ENCODE peak calls at places on chromosome 11, in ten cellular contexts. One of them, this sample, is unnamed.

GRCh38 chr11:72228229-72228843 is 3.8 kb downstream of the INPPL1 start:
- DNase-seq in adrenal gland: no peak
- DNase-seq in WERI-Rb-1: no peak
- DNase-seq in cardiac muscle cell: no peak
- DNase-seq in brain microvascular endothelial cell: no peak
- DNase-seq in CD8-positive, alpha-beta T cell: no peak
- DNase-seq in astrocyte of the cerebellum: no peak
- DNase-seq in AG09309: no peak
- DNase-seq in mesendoderm: no peak
- DNase-seq in fibroblast of mammary gland: peak; percentile 46
- DNase-seq in this sample: no peak

GRCh38 chr11:12482839-12483238 is 105.5 kb downstream of the PARVA start:
- DNase-seq in WERI-Rb-1: no peak
- DNase-seq in CD8-positive, alpha-beta T cell: no peak
- DNase-seq in AG09309: no peak
- DNase-seq in astrocyte of the cerebellum: no peak
- DNase-seq in adrenal gland: no peak
- DNase-seq in brain microvascular endothelial cell: no peak
- DNase-seq in fibroblast of mammary gland: no peak
- DNase-seq in cardiac muscle cell: no peak
- DNase-seq in mesendoderm: no peak
- DNase-seq in this sample: no peak

GRCh38 chr11:132158696-132159095 is 788.3 kb downstream of the NTM start:
- DNase-seq in WERI-Rb-1: no peak
- DNase-seq in CD8-positive, alpha-beta T cell: no peak
- DNase-seq in adrenal gland: no peak
- DNase-seq in fibroblast of mammary gland: peak; percentile 3
- DNase-seq in cardiac muscle cell: no peak
- DNase-seq in brain microvascular endothelial cell: peak; percentile 45
- DNase-seq in mesendoderm: no peak
- DNase-seq in AG09309: no peak
- DNase-seq in astrocyte of the cerebellum: peak; percentile 9
- DNase-seq in this sample: no peak

GRCh38 chr11:78022397-78023396 is at the start of gene KCTD14:
- DNase-seq in mesendoderm: peak; percentile 86
- DNase-seq in brain microvascular endothelial cell: no peak
- DNase-seq in WERI-Rb-1: no peak
- DNase-seq in astrocyte of the cerebellum: no peak
- DNase-seq in AG09309: no peak
- DNase-seq in fibroblast of mammary gland: no peak
- DNase-seq in adrenal gland: peak; percentile 75
- DNase-seq in cardiac muscle cell: peak; percentile 35
- DNase-seq in CD8-positive, alpha-beta T cell: no peak
- DNase-seq in this sample: peak; percentile 12

GRCh38 chr11:107810875-107811274 is 47.7 kb downstream of the SLC35F2 start:
- DNase-seq in brain microvascular endothelial cell: no peak
- DNase-seq in adrenal gland: no peak
- DNase-seq in CD8-positive, alpha-beta T cell: no peak
- DNase-seq in WERI-Rb-1: no peak
- DNase-seq in AG09309: no peak
- DNase-seq in cardiac muscle cell: no peak
- DNase-seq in astrocyte of the cerebellum: no peak
- DNase-seq in fibroblast of mammary gland: no peak
- DNase-seq in mesendoderm: no peak
- DNase-seq in this sample: no peak

GRCh38 chr11:112304914-112305313 is 44.3 kb upstream of the PLET1 start:
- DNase-seq in mesendoderm: no peak
- DNase-seq in WERI-Rb-1: no peak
- DNase-seq in CD8-positive, alpha-beta T cell: no peak
- DNase-seq in fibroblast of mammary gland: no peak
- DNase-seq in astrocyte of the cerebellum: no peak
- DNase-seq in AG09309: no peak
- DNase-seq in cardiac muscle cell: no peak
- DNase-seq in brain microvascular endothelial cell: no peak
- DNase-seq in adrenal gland: no peak
- DNase-seq in this sample: no peak

GRCh38 chr11:104541706-104542105 is 356.6 kb downstream of the CASP12 start:
- DNase-seq in fibroblast of mammary gland: no peak
- DNase-seq in cardiac muscle cell: no peak
- DNase-seq in adrenal gland: no peak
- DNase-seq in WERI-Rb-1: no peak
- DNase-seq in CD8-positive, alpha-beta T cell: no peak
- DNase-seq in astrocyte of the cerebellum: no peak
- DNase-seq in mesendoderm: no peak
- DNase-seq in brain microvascular endothelial cell: no peak
- DNase-seq in AG09309: no peak
- DNase-seq in this sample: no peak

GRCh38 chr11:62671604-62672528 is at the start of the genes LBHD1 and UQCC3:
- DNase-seq in mesendoderm: peak; percentile 96
- DNase-seq in brain microvascular endothelial cell: peak; percentile 77
- DNase-seq in astrocyte of the cerebellum: no peak
- DNase-seq in WERI-Rb-1: peak; percentile 88
- DNase-seq in cardiac muscle cell: peak; percentile 89
- DNase-seq in AG09309: no peak
- DNase-seq in adrenal gland: peak; percentile 81
- DNase-seq in CD8-positive, alpha-beta T cell: peak; percentile 41
- DNase-seq in fibroblast of mammary gland: peak; percentile 86
- DNase-seq in this sample: peak; percentile 95

GRCh38 chr11:66289548-66290331 is 797 bp upstream of the YIF1A start:
- DNase-seq in cardiac muscle cell: no peak
- DNase-seq in WERI-Rb-1: no peak
- DNase-seq in AG09309: peak; percentile 33
- DNase-seq in brain microvascular endothelial cell: no peak
- DNase-seq in astrocyte of the cerebellum: peak; percentile 59
- DNase-seq in adrenal gland: peak; percentile 78
- DNase-seq in fibroblast of mammary gland: no peak
- DNase-seq in mesendoderm: peak; percentile 94
- DNase-seq in CD8-positive, alpha-beta T cell: no peak
- DNase-seq in this sample: peak; percentile 87

GRCh38 chr11:66288866-66289547 is at the start of gene YIF1A:
- DNase-seq in WERI-Rb-1: peak; percentile 99
- DNase-seq in AG09309: peak; percentile 99
- DNase-seq in astrocyte of the cerebellum: peak; percentile 99
- DNase-seq in fibroblast of mammary gland: peak; percentile 99
- DNase-seq in cardiac muscle cell: peak; percentile 100
- DNase-seq in adrenal gland: peak; percentile 99
- DNase-seq in CD8-positive, alpha-beta T cell: peak; percentile 96
- DNase-seq in mesendoderm: peak; percentile 100
- DNase-seq in brain microvascular endothelial cell: peak; percentile 100
- DNase-seq in this sample: peak; percentile 100

GRCh38 chr11:66291706-66292542 is at the start of gene TMEM151A:
- DNase-seq in astrocyte of the cerebellum: no peak
- DNase-seq in mesendoderm: no peak
- DNase-seq in adrenal gland: no peak
- DNase-seq in WERI-Rb-1: no peak
- DNase-seq in fibroblast of mammary gland: no peak
- DNase-seq in CD8-positive, alpha-beta T cell: no peak
- DNase-seq in AG09309: no peak
- DNase-seq in brain microvascular endothelial cell: no peak
- DNase-seq in cardiac muscle cell: no peak
- DNase-seq in this sample: no peak

GRCh38 chr11:66291303-66291705 is 390 bp upstream of the TMEM151A start:
- DNase-seq in astrocyte of the cerebellum: no peak
- DNase-seq in cardiac muscle cell: no peak
- DNase-seq in fibroblast of mammary gland: no peak
- DNase-seq in brain microvascular endothelial cell: no peak
- DNase-seq in adrenal gland: no peak
- DNase-seq in mesendoderm: no peak
- DNase-seq in CD8-positive, alpha-beta T cell: no peak
- DNase-seq in AG09309: no peak
- DNase-seq in WERI-Rb-1: no peak
- DNase-seq in this sample: no peak

GRCh38 chr11:66290332-66290629 is 1.3 kb upstream of the YIF1A start:
- DNase-seq in CD8-positive, alpha-beta T cell: no peak
- DNase-seq in brain microvascular endothelial cell: no peak
- DNase-seq in mesendoderm: no peak
- DNase-seq in adrenal gland: no peak
- DNase-seq in cardiac muscle cell: no peak
- DNase-seq in AG09309: no peak
- DNase-seq in astrocyte of the cerebellum: no peak
- DNase-seq in WERI-Rb-1: no peak
- DNase-seq in fibroblast of mammary gland: no peak
- DNase-seq in this sample: no peak
- H3K4me3 ChIP-seq in CD8-positive, alpha-beta T cell: no peak overlapping the region
- H3K4me3 ChIP-seq in brain microvascular endothelial cell: no peak overlapping the region
- H3K4me3 ChIP-seq in mesendoderm: no peak overlapping the region
- H3K4me3 ChIP-seq in adrenal gland: no peak overlapping the region
- H3K4me3 ChIP-seq in cardiac muscle cell: no peak overlapping the region
- H3K4me3 ChIP-seq in AG09309: no peak overlapping the region
- H3K4me3 ChIP-seq in astrocyte of the cerebellum: no peak overlapping the region
- H3K4me3 ChIP-seq in WERI-Rb-1: no peak overlapping the region
- H3K4me3 ChIP-seq in fibroblast of mammary gland: no peak overlapping the region
- H3K4me3 ChIP-seq in this sample: no peak overlapping the region

GRCh38 chr11:86551286-86551685 is 121.1 kb downstream of the ME3 start:
- DNase-seq in brain microvascular endothelial cell: peak; percentile 88
- DNase-seq in adrenal gland: peak; percentile 53
- DNase-seq in astrocyte of the cerebellum: peak; percentile 89
- DNase-seq in WERI-Rb-1: no peak
- DNase-seq in cardiac muscle cell: peak; percentile 96
- DNase-seq in AG09309: peak; percentile 81
- DNase-seq in CD8-positive, alpha-beta T cell: no peak
- DNase-seq in mesendoderm: peak; percentile 18
- DNase-seq in fibroblast of mammary gland: peak; percentile 96
- DNase-seq in this sample: peak; percentile 32

GRCh38 chr11:86548278-86548917 is 124.0 kb downstream of the ME3 start:
- DNase-seq in AG09309: no peak
- DNase-seq in fibroblast of mammary gland: peak; percentile 64
- DNase-seq in mesendoderm: no peak
- DNase-seq in WERI-Rb-1: no peak
- DNase-seq in astrocyte of the cerebellum: no peak
- DNase-seq in CD8-positive, alpha-beta T cell: no peak
- DNase-seq in adrenal gland: peak; percentile 53
- DNase-seq in brain microvascular endothelial cell: peak; percentile 63
- DNase-seq in cardiac muscle cell: peak; percentile 75
- DNase-seq in this sample: no peak

GRCh38 chr11:86550757-86551156 is 121.7 kb downstream of the ME3 start:
- DNase-seq in brain microvascular endothelial cell: no peak
- DNase-seq in WERI-Rb-1: no peak
- DNase-seq in fibroblast of mammary gland: no peak
- DNase-seq in CD8-positive, alpha-beta T cell: no peak
- DNase-seq in cardiac muscle cell: no peak
- DNase-seq in adrenal gland: no peak
- DNase-seq in AG09309: no peak
- DNase-seq in astrocyte of the cerebellum: no peak
- DNase-seq in mesendoderm: no peak
- DNase-seq in this sample: no peak

GRCh38 chr11:86553322-86553721 is 119.1 kb downstream of the ME3 start:
- DNase-seq in WERI-Rb-1: no peak
- DNase-seq in CD8-positive, alpha-beta T cell: no peak
- DNase-seq in mesendoderm: no peak
- DNase-seq in AG09309: no peak
- DNase-seq in fibroblast of mammary gland: no peak
- DNase-seq in adrenal gland: no peak
- DNase-seq in cardiac muscle cell: no peak
- DNase-seq in astrocyte of the cerebellum: no peak
- DNase-seq in brain microvascular endothelial cell: no peak
- DNase-seq in this sample: no peak

DNA sequence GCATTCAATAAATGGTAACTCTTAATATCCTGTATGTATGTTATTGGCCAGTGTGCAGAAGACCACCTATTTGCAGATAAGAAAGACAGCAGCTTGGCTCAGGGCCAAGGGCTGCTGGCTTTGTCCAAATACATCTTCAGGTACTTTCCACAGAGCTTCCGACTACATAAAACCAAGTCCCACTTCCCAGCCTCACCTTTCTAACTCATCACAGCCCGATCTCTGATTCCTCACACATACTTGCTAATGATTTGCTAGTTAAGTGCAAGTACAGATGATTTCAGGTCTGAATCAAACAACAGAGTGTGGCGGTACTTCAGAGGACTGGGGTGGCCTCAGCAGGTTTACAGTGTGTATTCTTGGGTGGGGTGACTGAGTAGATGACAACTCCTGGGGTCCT is 120.7 kb downstream of the ME3 start:
- DNase-seq in adrenal gland: no peak
- DNase-seq in WERI-Rb-1: no peak
- DNase-seq in astrocyte of the cerebellum: no peak
- DNase-seq in AG09309: no peak
- DNase-seq in cardiac muscle cell: no peak
- DNase-seq in mesendoderm: no peak
- DNase-seq in brain microvascular endothelial cell: no peak
- DNase-seq in CD8-positive, alpha-beta T cell: no peak
- DNase-seq in fibroblast of mammary gland: no peak
- DNase-seq in this sample: peak; percentile 20
- H3K4me3 ChIP-seq in adrenal gland: no peak overlapping the region
- H3K4me3 ChIP-seq in WERI-Rb-1: no peak overlapping the region
- H3K4me3 ChIP-seq in astrocyte of the cerebellum: no peak overlapping the region
- H3K4me3 ChIP-seq in AG09309: no peak overlapping the region
- H3K4me3 ChIP-seq in cardiac muscle cell: no peak overlapping the region
- H3K4me3 ChIP-seq in mesendoderm: no peak overlapping the region
- H3K4me3 ChIP-seq in brain microvascular endothelial cell: no peak overlapping the region
- H3K4me3 ChIP-seq in CD8-positive, alpha-beta T cell: no peak overlapping the region
- H3K4me3 ChIP-seq in fibroblast of mammary gland: no peak overlapping the region
- H3K4me3 ChIP-seq in this sample: no peak overlapping the region

GRCh38 chr11:118635642-118636041 is 28.2 kb downstream of the PHLDB1 start:
- DNase-seq in WERI-Rb-1: no peak
- DNase-seq in AG09309: no peak
- DNase-seq in mesendoderm: no peak
- DNase-seq in brain microvascular endothelial cell: no peak
- DNase-seq in CD8-positive, alpha-beta T cell: no peak
- DNase-seq in adrenal gland: no peak
- DNase-seq in astrocyte of the cerebellum: no peak
- DNase-seq in fibroblast of mammary gland: no peak
- DNase-seq in cardiac muscle cell: no peak
- DNase-seq in this sample: no peak
- H3K4me3 ChIP-seq in WERI-Rb-1: no peak overlapping the region
- H3K4me3 ChIP-seq in AG09309: no peak overlapping the region
- H3K4me3 ChIP-seq in mesendoderm: no peak overlapping the region
- H3K4me3 ChIP-seq in brain microvascular endothelial cell: no peak overlapping the region
- H3K4me3 ChIP-seq in CD8-positive, alpha-beta T cell: no peak overlapping the region
- H3K4me3 ChIP-seq in adrenal gland: no peak overlapping the region
- H3K4me3 ChIP-seq in astrocyte of the cerebellum: no peak overlapping the region
- H3K4me3 ChIP-seq in fibroblast of mammary gland: no peak overlapping the region
- H3K4me3 ChIP-seq in cardiac muscle cell: no peak overlapping the region
- H3K4me3 ChIP-seq in this sample: no peak overlapping the region

DNA sequence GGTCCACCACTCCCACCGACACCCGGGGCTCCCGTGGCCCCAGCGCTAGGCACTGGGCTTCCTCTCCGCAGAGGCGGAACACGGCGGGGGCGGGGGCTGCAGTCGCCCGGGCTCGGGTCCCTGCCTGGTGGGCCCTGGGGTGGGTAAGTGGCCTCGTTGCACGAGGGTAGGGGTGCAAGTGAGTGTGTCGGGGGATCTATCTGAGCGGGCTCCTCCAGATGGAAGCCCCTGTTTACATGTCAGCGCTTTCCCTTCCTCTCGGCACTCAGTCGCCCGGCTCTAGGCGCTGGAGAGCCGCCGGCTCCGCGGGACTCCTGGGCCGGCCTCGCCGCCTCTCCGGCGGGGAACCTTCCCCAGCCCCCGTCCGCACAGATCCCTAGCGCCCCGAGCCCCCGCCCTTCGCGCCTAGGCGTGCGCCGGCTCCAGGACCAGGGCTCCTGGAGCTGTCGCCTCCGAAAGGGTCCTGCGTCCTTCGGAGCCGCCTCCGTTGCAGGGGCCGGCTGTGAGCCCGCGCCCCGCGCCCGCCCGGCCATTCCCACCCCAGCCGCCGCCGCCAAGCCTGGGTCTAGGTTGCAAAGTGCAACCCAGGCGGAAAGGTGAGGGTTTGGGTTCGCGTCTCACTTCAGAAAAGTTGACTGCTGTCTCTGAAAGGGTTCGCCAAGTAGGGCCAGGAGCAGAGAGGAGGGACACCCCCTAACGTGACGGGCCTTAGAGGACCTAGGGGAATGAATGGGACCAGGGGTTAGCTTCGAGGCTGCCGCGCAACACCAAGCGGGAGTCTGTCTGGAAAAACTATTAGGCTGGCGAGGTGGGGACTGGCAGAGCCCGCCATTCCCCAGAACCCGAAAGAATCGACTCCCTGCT is 978 bp downstream of the FLI1 start:
- DNase-seq in mesendoderm: peak; percentile 57
- DNase-seq in AG09309: no peak
- DNase-seq in CD8-positive, alpha-beta T cell: no peak
- DNase-seq in fibroblast of mammary gland: no peak
- DNase-seq in adrenal gland: no peak
- DNase-seq in brain microvascular endothelial cell: no peak
- DNase-seq in cardiac muscle cell: no peak
- DNase-seq in astrocyte of the cerebellum: no peak
- DNase-seq in WERI-Rb-1: no peak
- DNase-seq in this sample: peak; percentile 40
- H3K4me3 ChIP-seq in mesendoderm: peak overlapping the region; percentile 46
- H3K4me3 ChIP-seq in AG09309: peak overlapping the region; percentile 79
- H3K4me3 ChIP-seq in CD8-positive, alpha-beta T cell: peak overlapping the region; percentile 95
- H3K4me3 ChIP-seq in fibroblast of mammary gland: peak overlapping the region; percentile 57
- H3K4me3 ChIP-seq in adrenal gland: peak overlapping the region; percentile 34
- H3K4me3 ChIP-seq in brain microvascular endothelial cell: peak overlapping the region; percentile 83
- H3K4me3 ChIP-seq in cardiac muscle cell: peak overlapping the region; percentile 24
- H3K4me3 ChIP-seq in astrocyte of the cerebellum: peak overlapping the region; percentile 61
- H3K4me3 ChIP-seq in WERI-Rb-1: peak overlapping the region; percentile 34
- H3K4me3 ChIP-seq in this sample: peak overlapping the region; percentile 68

This sample was measured in GM12865.